ENCODE peak calls at places on chromosomes 16 and 17, in seven cellular contexts. One of them, this sample, is unnamed.

GRCh38 chr16:72013389-72013788 is 4.8 kb downstream of the DHODH start:
- DNase-seq in A549: no peak
- DNase-seq in heart left ventricle: peak
- DNase-seq in neural crest cell: no peak
- DNase-seq in endothelial cell: no peak
- DNase-seq in NCI-H774: no peak
- DNase-seq in stimulated activated CD4-positive, alpha-beta T cell treated with anti-CD3 and anti-CD28 coated beads, Interleukin-4, amount 100 ng/mL, for 4 hours: no peak
- DNase-seq in this sample: no peak

GRCh38 chr17:8185580-8186445 is 4.2 kb downstream of the BORCS6 start:
- DNase-seq in A549: peak
- DNase-seq in heart left ventricle: peak
- DNase-seq in neural crest cell: peak
- DNase-seq in endothelial cell: peak
- DNase-seq in NCI-H774: peak
- DNase-seq in stimulated activated CD4-positive, alpha-beta T cell treated with anti-CD3 and anti-CD28 coated beads, Interleukin-4, amount 100 ng/mL, for 4 hours: peak
- DNase-seq in this sample: peak

GRCh38 chr16:3952342-3953131 is 72.0 kb upstream of the CREBBP start:
- DNase-seq in A549: no peak
- DNase-seq in heart left ventricle: peak
- DNase-seq in neural crest cell: no peak
- DNase-seq in endothelial cell: no peak
- DNase-seq in NCI-H774: no peak
- DNase-seq in stimulated activated CD4-positive, alpha-beta T cell treated with anti-CD3 and anti-CD28 coated beads, Interleukin-4, amount 100 ng/mL, for 4 hours: no peak
- DNase-seq in this sample: no peak

GRCh38 chr16:87380403-87380802 is 3.2 kb downstream of the FBXO31 start:
- DNase-seq in A549: no peak
- DNase-seq in heart left ventricle: no peak
- DNase-seq in neural crest cell: no peak
- DNase-seq in endothelial cell: no peak
- DNase-seq in NCI-H774: no peak
- DNase-seq in stimulated activated CD4-positive, alpha-beta T cell treated with anti-CD3 and anti-CD28 coated beads, Interleukin-4, amount 100 ng/mL, for 4 hours: no peak
- DNase-seq in this sample: no peak

GRCh38 chr17:19672009-19672837 is 23.7 kb downstream of the ALDH3A2 start:
- DNase-seq in A549: no peak
- DNase-seq in heart left ventricle: peak
- DNase-seq in neural crest cell: no peak
- DNase-seq in endothelial cell: no peak
- DNase-seq in NCI-H774: no peak
- DNase-seq in stimulated activated CD4-positive, alpha-beta T cell treated with anti-CD3 and anti-CD28 coated beads, Interleukin-4, amount 100 ng/mL, for 4 hours: no peak
- DNase-seq in this sample: no peak

GRCh38 chr17:78562734-78563133 is 14.5 kb downstream of the DNAH17 start:
- DNase-seq in A549: no peak
- DNase-seq in heart left ventricle: no peak
- DNase-seq in neural crest cell: no peak
- DNase-seq in endothelial cell: no peak
- DNase-seq in NCI-H774: no peak
- DNase-seq in stimulated activated CD4-positive, alpha-beta T cell treated with anti-CD3 and anti-CD28 coated beads, Interleukin-4, amount 100 ng/mL, for 4 hours: no peak
- DNase-seq in this sample: no peak

GRCh38 chr17:36812762-36813161 is 124.5 kb upstream of the LHX1 start:
- DNase-seq in A549: no peak
- DNase-seq in heart left ventricle: no peak
- DNase-seq in neural crest cell: no peak
- DNase-seq in endothelial cell: peak
- DNase-seq in NCI-H774: no peak
- DNase-seq in stimulated activated CD4-positive, alpha-beta T cell treated with anti-CD3 and anti-CD28 coated beads, Interleukin-4, amount 100 ng/mL, for 4 hours: no peak
- DNase-seq in this sample: no peak

GRCh38 chr17:46194393-46195216 is 1.4 kb upstream of the KANSL1 start:
- DNase-seq in A549: peak
- DNase-seq in heart left ventricle: no peak
- DNase-seq in neural crest cell: no peak
- DNase-seq in endothelial cell: peak
- DNase-seq in NCI-H774: peak
- DNase-seq in stimulated activated CD4-positive, alpha-beta T cell treated with anti-CD3 and anti-CD28 coated beads, Interleukin-4, amount 100 ng/mL, for 4 hours: peak
- DNase-seq in this sample: no peak

GRCh38 chr16:67936876-67937605 is 391 bp upstream of the PSMB10 start:
- DNase-seq in A549: no peak
- DNase-seq in heart left ventricle: no peak
- DNase-seq in neural crest cell: no peak
- DNase-seq in endothelial cell: no peak
- DNase-seq in NCI-H774: no peak
- DNase-seq in stimulated activated CD4-positive, alpha-beta T cell treated with anti-CD3 and anti-CD28 coated beads, Interleukin-4, amount 100 ng/mL, for 4 hours: peak
- DNase-seq in this sample: no peak

GRCh38 chr16:28845173-28846079 is 722 bp downstream of the TUFM start:
- DNase-seq in A549: peak
- DNase-seq in heart left ventricle: no peak
- DNase-seq in neural crest cell: no peak
- DNase-seq in endothelial cell: no peak
- DNase-seq in NCI-H774: no peak
- DNase-seq in stimulated activated CD4-positive, alpha-beta T cell treated with anti-CD3 and anti-CD28 coated beads, Interleukin-4, amount 100 ng/mL, for 4 hours: peak
- DNase-seq in this sample: no peak

GRCh38 chr16:89113661-89114060 is 20.0 kb downstream of the ACSF3 start:
- DNase-seq in A549: no peak
- DNase-seq in heart left ventricle: no peak
- DNase-seq in neural crest cell: no peak
- DNase-seq in endothelial cell: no peak
- DNase-seq in NCI-H774: no peak
- DNase-seq in stimulated activated CD4-positive, alpha-beta T cell treated with anti-CD3 and anti-CD28 coated beads, Interleukin-4, amount 100 ng/mL, for 4 hours: no peak
- DNase-seq in this sample: no peak

GRCh38 chr17:50918071-50918932 is 52.1 kb upstream of the TOB1 start:
- DNase-seq in A549: no peak
- DNase-seq in heart left ventricle: peak
- DNase-seq in neural crest cell: no peak
- DNase-seq in endothelial cell: no peak
- DNase-seq in NCI-H774: no peak
- DNase-seq in stimulated activated CD4-positive, alpha-beta T cell treated with anti-CD3 and anti-CD28 coated beads, Interleukin-4, amount 100 ng/mL, for 4 hours: no peak
- DNase-seq in this sample: no peak

GRCh38 chr17:64128787-64129514 is 993 bp downstream of the ERN1 start:
- DNase-seq in A549: peak
- DNase-seq in heart left ventricle: no peak
- DNase-seq in neural crest cell: no peak
- DNase-seq in endothelial cell: no peak
- DNase-seq in NCI-H774: no peak
- DNase-seq in stimulated activated CD4-positive, alpha-beta T cell treated with anti-CD3 and anti-CD28 coated beads, Interleukin-4, amount 100 ng/mL, for 4 hours: no peak
- DNase-seq in this sample: no peak

GRCh38 chr16:79601978-79602609 is 1.6 kb upstream of the MAF start:
- DNase-seq in A549: peak
- DNase-seq in heart left ventricle: peak
- DNase-seq in neural crest cell: peak
- DNase-seq in endothelial cell: peak
- DNase-seq in NCI-H774: peak
- DNase-seq in stimulated activated CD4-positive, alpha-beta T cell treated with anti-CD3 and anti-CD28 coated beads, Interleukin-4, amount 100 ng/mL, for 4 hours: peak
- DNase-seq in this sample: peak

GRCh38 chr17:42538482-42538881 is 2.4 kb downstream of the NAGLU start:
- DNase-seq in A549: no peak
- DNase-seq in heart left ventricle: no peak
- DNase-seq in neural crest cell: no peak
- DNase-seq in endothelial cell: no peak
- DNase-seq in NCI-H774: no peak
- DNase-seq in stimulated activated CD4-positive, alpha-beta T cell treated with anti-CD3 and anti-CD28 coated beads, Interleukin-4, amount 100 ng/mL, for 4 hours: no peak
- DNase-seq in this sample: no peak

GRCh38 chr16:3485097-3485470 is 10.2 kb downstream of the C16orf90 start:
- DNase-seq in A549: no peak
- DNase-seq in heart left ventricle: no peak
- DNase-seq in neural crest cell: no peak
- DNase-seq in endothelial cell: no peak
- DNase-seq in NCI-H774: no peak
- DNase-seq in stimulated activated CD4-positive, alpha-beta T cell treated with anti-CD3 and anti-CD28 coated beads, Interleukin-4, amount 100 ng/mL, for 4 hours: no peak
- DNase-seq in this sample: no peak

GRCh38 chr17:77405867-77406513 is 265.2 kb downstream of the SEC14L1 start:
- DNase-seq in A549: no peak
- DNase-seq in heart left ventricle: no peak
- DNase-seq in neural crest cell: no peak
- DNase-seq in endothelial cell: no peak
- DNase-seq in NCI-H774: no peak
- DNase-seq in stimulated activated CD4-positive, alpha-beta T cell treated with anti-CD3 and anti-CD28 coated beads, Interleukin-4, amount 100 ng/mL, for 4 hours: no peak
- DNase-seq in this sample: no peak

GRCh38 chr16:84839054-84839453 is 19.3 kb downstream of the CRISPLD2 start:
- DNase-seq in A549: no peak
- DNase-seq in heart left ventricle: no peak
- DNase-seq in neural crest cell: no peak
- DNase-seq in endothelial cell: no peak
- DNase-seq in NCI-H774: no peak
- DNase-seq in stimulated activated CD4-positive, alpha-beta T cell treated with anti-CD3 and anti-CD28 coated beads, Interleukin-4, amount 100 ng/mL, for 4 hours: no peak
- DNase-seq in this sample: no peak

GRCh38 chr17:7856081-7856791 is 1.1 kb downstream of the NAA38 start:
- DNase-seq in A549: no peak
- DNase-seq in heart left ventricle: peak
- DNase-seq in neural crest cell: peak
- DNase-seq in endothelial cell: peak
- DNase-seq in NCI-H774: no peak
- DNase-seq in stimulated activated CD4-positive, alpha-beta T cell treated with anti-CD3 and anti-CD28 coated beads, Interleukin-4, amount 100 ng/mL, for 4 hours: peak
- DNase-seq in this sample: no peak

GRCh38 chr17:35051183-35051578 is 12.3 kb downstream of the RFFL start:
- DNase-seq in A549: no peak
- DNase-seq in heart left ventricle: no peak
- DNase-seq in neural crest cell: no peak
- DNase-seq in endothelial cell: no peak
- DNase-seq in NCI-H774: no peak
- DNase-seq in stimulated activated CD4-positive, alpha-beta T cell treated with anti-CD3 and anti-CD28 coated beads, Interleukin-4, amount 100 ng/mL, for 4 hours: peak
- DNase-seq in this sample: no peak

GRCh38 chr17:78903101-78903779 is at the start of gene CEP295NL:
- DNase-seq in A549: peak
- DNase-seq in heart left ventricle: no peak
- DNase-seq in neural crest cell: peak
- DNase-seq in endothelial cell: no peak
- DNase-seq in NCI-H774: peak
- DNase-seq in stimulated activated CD4-positive, alpha-beta T cell treated with anti-CD3 and anti-CD28 coated beads, Interleukin-4, amount 100 ng/mL, for 4 hours: no peak
- DNase-seq in this sample: no peak

GRCh38 chr17:38341035-38341721 is 2.6 kb downstream of the GPR179 start:
- DNase-seq in A549: no peak
- DNase-seq in heart left ventricle: peak
- DNase-seq in neural crest cell: no peak
- DNase-seq in endothelial cell: no peak
- DNase-seq in NCI-H774: peak
- DNase-seq in stimulated activated CD4-positive, alpha-beta T cell treated with anti-CD3 and anti-CD28 coated beads, Interleukin-4, amount 100 ng/mL, for 4 hours: no peak
- DNase-seq in this sample: no peak

GRCh38 chr17:19647697-19648474 is 665 bp upstream of the ALDH3A2 start:
- DNase-seq in A549: peak
- DNase-seq in heart left ventricle: peak
- DNase-seq in neural crest cell: no peak
- DNase-seq in endothelial cell: peak
- DNase-seq in NCI-H774: no peak
- DNase-seq in stimulated activated CD4-positive, alpha-beta T cell treated with anti-CD3 and anti-CD28 coated beads, Interleukin-4, amount 100 ng/mL, for 4 hours: no peak
- DNase-seq in this sample: peak

GRCh38 chr16:69482410-69482951 is 58.1 kb downstream of the CYB5B start:
- DNase-seq in A549: no peak
- DNase-seq in heart left ventricle: peak
- DNase-seq in neural crest cell: no peak
- DNase-seq in endothelial cell: peak
- DNase-seq in NCI-H774: no peak
- DNase-seq in stimulated activated CD4-positive, alpha-beta T cell treated with anti-CD3 and anti-CD28 coated beads, Interleukin-4, amount 100 ng/mL, for 4 hours: no peak
- DNase-seq in this sample: no peak

GRCh38 chr17:37478187-37478586 is 11.5 kb upstream of the DUSP14 start:
- DNase-seq in A549: no peak
- DNase-seq in heart left ventricle: no peak
- DNase-seq in neural crest cell: no peak
- DNase-seq in endothelial cell: no peak
- DNase-seq in NCI-H774: no peak
- DNase-seq in stimulated activated CD4-positive, alpha-beta T cell treated with anti-CD3 and anti-CD28 coated beads, Interleukin-4, amount 100 ng/mL, for 4 hours: no peak
- DNase-seq in this sample: no peak

GRCh38 chr17:46979023-46979870 is at the start of gene RPRML:
- DNase-seq in A549: peak
- DNase-seq in heart left ventricle: peak
- DNase-seq in neural crest cell: peak
- DNase-seq in endothelial cell: peak
- DNase-seq in NCI-H774: peak
- DNase-seq in stimulated activated CD4-positive, alpha-beta T cell treated with anti-CD3 and anti-CD28 coated beads, Interleukin-4, amount 100 ng/mL, for 4 hours: peak
- DNase-seq in this sample: no peak

GRCh38 chr16:3138342-3138741 is 3.5 kb downstream of the ZNF213 start:
- DNase-seq in A549: no peak
- DNase-seq in heart left ventricle: no peak
- DNase-seq in neural crest cell: no peak
- DNase-seq in endothelial cell: no peak
- DNase-seq in NCI-H774: no peak
- DNase-seq in stimulated activated CD4-positive, alpha-beta T cell treated with anti-CD3 and anti-CD28 coated beads, Interleukin-4, amount 100 ng/mL, for 4 hours: no peak
- DNase-seq in this sample: no peak

GRCh38 chr16:86910146-86910805 is 331.9 kb downstream of the FOXL1 start:
- DNase-seq in A549: no peak
- DNase-seq in heart left ventricle: no peak
- DNase-seq in neural crest cell: no peak
- DNase-seq in endothelial cell: no peak
- DNase-seq in NCI-H774: no peak
- DNase-seq in stimulated activated CD4-positive, alpha-beta T cell treated with anti-CD3 and anti-CD28 coated beads, Interleukin-4, amount 100 ng/mL, for 4 hours: no peak
- DNase-seq in this sample: no peak

GRCh38 chr17:3735515-3735914 is 11.8 kb downstream of the HASPIN start:
- DNase-seq in A549: peak
- DNase-seq in heart left ventricle: no peak
- DNase-seq in neural crest cell: no peak
- DNase-seq in endothelial cell: no peak
- DNase-seq in NCI-H774: no peak
- DNase-seq in stimulated activated CD4-positive, alpha-beta T cell treated with anti-CD3 and anti-CD28 coated beads, Interleukin-4, amount 100 ng/mL, for 4 hours: no peak
- DNase-seq in this sample: no peak

GRCh38 chr16:31472559-31473203 is 729 bp downstream of the TGFB1I1 start:
- DNase-seq in A549: peak
- DNase-seq in heart left ventricle: peak
- DNase-seq in neural crest cell: no peak
- DNase-seq in endothelial cell: peak
- DNase-seq in NCI-H774: peak
- DNase-seq in stimulated activated CD4-positive, alpha-beta T cell treated with anti-CD3 and anti-CD28 coated beads, Interleukin-4, amount 100 ng/mL, for 4 hours: no peak
- DNase-seq in this sample: peak

GRCh38 chr17:72192409-72193192 is 71.8 kb downstream of the SOX9 start:
- DNase-seq in A549: peak
- DNase-seq in heart left ventricle: peak
- DNase-seq in neural crest cell: no peak
- DNase-seq in endothelial cell: no peak
- DNase-seq in NCI-H774: no peak
- DNase-seq in stimulated activated CD4-positive, alpha-beta T cell treated with anti-CD3 and anti-CD28 coated beads, Interleukin-4, amount 100 ng/mL, for 4 hours: no peak
- DNase-seq in this sample: no peak

GRCh38 chr17:57329380-57330214 is 73.3 kb downstream of the MSI2 start:
- DNase-seq in A549: no peak
- DNase-seq in heart left ventricle: peak
- DNase-seq in neural crest cell: no peak
- DNase-seq in endothelial cell: no peak
- DNase-seq in NCI-H774: no peak
- DNase-seq in stimulated activated CD4-positive, alpha-beta T cell treated with anti-CD3 and anti-CD28 coated beads, Interleukin-4, amount 100 ng/mL, for 4 hours: no peak
- DNase-seq in this sample: no peak

GRCh38 chr17:36608794-36609497 is 7.6 kb downstream of the MRM1 start:
- DNase-seq in A549: peak
- DNase-seq in heart left ventricle: peak
- DNase-seq in neural crest cell: peak
- DNase-seq in endothelial cell: peak
- DNase-seq in NCI-H774: peak
- DNase-seq in stimulated activated CD4-positive, alpha-beta T cell treated with anti-CD3 and anti-CD28 coated beads, Interleukin-4, amount 100 ng/mL, for 4 hours: no peak
- DNase-seq in this sample: no peak

This sample was measured in esophagus muscularis mucosa.